ENCODE peak calls at places on chromosome 14, in four cellular contexts. One of them, this sample, is unnamed.

GRCh38 chr14:93115920-93116675 is at the start of gene ITPK1:
- DNase-seq in A549: peak
- DNase-seq in transverse colon: peak
- DNase-seq in stomach: peak
- DNase-seq in this sample: peak

GRCh38 chr14:61768240-61768639 is 6.0 kb downstream of the SNAPC1 start:
- DNase-seq in A549: no peak
- DNase-seq in transverse colon: no peak
- DNase-seq in stomach: no peak
- DNase-seq in this sample: no peak

GRCh38 chr14:21025374-21026151 is 702 bp upstream of the NDRG2 start:
- DNase-seq in A549: no peak
- DNase-seq in transverse colon: peak
- DNase-seq in stomach: peak
- DNase-seq in this sample: peak

GRCh38 chr14:31864937-31865855 is 211.9 kb upstream of the ARHGAP5 start:
- DNase-seq in A549: no peak
- DNase-seq in transverse colon: peak
- DNase-seq in stomach: no peak
- DNase-seq in this sample: no peak

GRCh38 chr14:66965831-66966230 is 223.4 kb upstream of the GARIN2 start:
- DNase-seq in A549: no peak
- DNase-seq in transverse colon: no peak
- DNase-seq in stomach: no peak
- DNase-seq in this sample: no peak

GRCh38 chr14:65261425-65261920 is 151.1 kb upstream of the FUT8 start:
- DNase-seq in A549: no peak
- DNase-seq in transverse colon: no peak
- DNase-seq in stomach: no peak
- DNase-seq in this sample: no peak

GRCh38 chr14:91947196-91948184 is at the start of gene FBLN5:
- DNase-seq in A549: peak
- DNase-seq in transverse colon: peak
- DNase-seq in stomach: peak
- DNase-seq in this sample: peak

GRCh38 chr14:61644834-61645233 is 50.5 kb upstream of the HIF1A start:
- DNase-seq in A549: no peak
- DNase-seq in transverse colon: no peak
- DNase-seq in stomach: no peak
- DNase-seq in this sample: no peak

GRCh38 chr14:35220920-35221319 is 71.3 kb upstream of the PSMA6 start:
- DNase-seq in A549: no peak
- DNase-seq in transverse colon: no peak
- DNase-seq in stomach: no peak
- DNase-seq in this sample: no peak

GRCh38 chr14:90434370-90435020 is 37.7 kb downstream of the CALM1 start:
- DNase-seq in A549: no peak
- DNase-seq in transverse colon: no peak
- DNase-seq in stomach: no peak
- DNase-seq in this sample: no peak

GRCh38 chr14:57492859-57493258 is 798 bp downstream of the CCDC198 start:
- DNase-seq in A549: no peak
- DNase-seq in transverse colon: no peak
- DNase-seq in stomach: no peak
- DNase-seq in this sample: no peak
- H3K27ac ChIP-seq in A549: peak
- H3K27ac ChIP-seq in transverse colon: no peak
- H3K27ac ChIP-seq in stomach: no peak
- H3K27ac ChIP-seq in this sample: no peak

DNA sequence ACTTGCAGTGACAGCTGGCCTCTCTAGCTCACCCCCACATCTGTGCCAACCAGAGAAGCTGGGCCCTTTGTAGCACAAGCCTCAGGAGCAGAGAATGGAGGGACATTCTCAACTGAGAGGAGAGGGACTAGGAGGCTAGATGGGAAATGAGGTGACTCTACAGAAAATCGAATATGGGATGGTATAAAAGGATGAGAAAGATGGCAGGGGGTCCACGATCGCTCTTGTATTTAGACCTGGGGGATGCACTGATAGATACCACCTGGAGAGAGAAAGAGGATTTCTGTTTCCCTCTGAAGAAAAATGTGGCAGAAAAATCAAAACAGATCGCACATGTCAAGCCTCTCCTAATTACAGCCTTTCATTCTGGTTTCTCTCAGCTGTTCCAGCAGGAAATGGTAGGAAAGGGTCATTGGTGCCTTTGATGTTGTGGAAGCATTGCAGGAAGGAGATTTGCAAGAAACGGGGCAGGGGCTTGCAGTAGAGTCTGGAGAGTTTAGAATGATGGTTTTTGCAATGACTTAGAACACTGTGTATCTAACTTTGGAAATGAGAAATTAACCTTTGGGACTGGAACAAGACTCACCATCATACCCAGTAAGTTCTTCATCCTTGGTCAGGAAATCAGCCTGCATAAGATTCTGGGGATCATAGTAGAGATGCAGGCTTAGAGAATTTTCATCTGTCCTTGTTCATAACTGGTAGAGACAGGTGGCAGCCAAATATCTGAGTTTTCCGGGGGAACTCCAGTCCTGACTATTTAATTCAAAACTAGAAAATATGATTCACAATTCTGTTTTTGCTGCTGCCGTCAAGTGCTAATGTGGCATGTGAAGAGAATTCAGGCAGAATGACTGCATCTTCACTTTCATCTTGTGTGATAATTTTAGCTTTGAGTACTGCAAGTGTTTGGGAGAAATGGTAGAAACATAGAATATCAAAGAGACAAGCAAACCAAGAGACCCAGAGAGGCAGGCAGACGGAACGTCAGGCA is 98.8 kb downstream of the DAD1 start:
- DNase-seq in A549: no peak
- DNase-seq in transverse colon: no peak
- DNase-seq in stomach: no peak
- DNase-seq in this sample: no peak
- TF ChIP-seq EP300 in A549: no peak
- TF ChIP-seq EP300 in transverse colon: no peak
- TF ChIP-seq EP300 in stomach: no peak
- TF ChIP-seq EP300 in this sample: no peak

DNA sequence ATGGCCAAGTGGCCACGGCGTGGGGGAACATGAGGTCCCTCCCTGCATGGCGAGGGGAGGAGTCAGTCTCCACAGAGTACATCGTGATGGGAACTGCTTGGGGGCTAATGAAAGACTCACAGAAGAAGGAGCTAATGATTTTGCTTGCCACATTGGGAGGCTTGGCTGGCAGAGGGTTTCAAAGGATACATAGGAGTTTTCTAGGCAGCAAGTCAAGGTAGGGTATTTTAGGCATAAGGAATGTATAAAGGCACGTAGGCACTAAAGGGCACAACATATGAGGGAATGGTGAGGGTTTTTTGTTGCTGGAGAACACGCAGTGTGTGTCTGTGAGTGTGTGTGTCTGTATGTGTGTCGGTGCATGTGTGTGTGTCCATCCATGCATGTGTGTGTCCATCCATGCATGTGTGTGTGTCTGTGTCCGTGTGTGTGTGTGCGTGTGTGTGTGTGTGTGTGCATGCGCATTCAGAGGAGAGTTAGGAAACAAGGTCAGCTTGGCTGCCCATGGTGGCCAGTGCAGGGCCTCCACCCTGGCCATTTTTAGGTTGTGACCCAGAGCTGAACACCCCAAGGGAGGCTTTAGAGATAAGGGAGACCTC is 84.5 kb downstream of the BEGAIN start:
- DNase-seq in A549: no peak
- DNase-seq in transverse colon: no peak
- DNase-seq in stomach: no peak
- DNase-seq in this sample: no peak
- H3K27ac ChIP-seq in A549: no peak
- H3K27ac ChIP-seq in transverse colon: no peak
- H3K27ac ChIP-seq in stomach: no peak
- H3K27ac ChIP-seq in this sample: no peak

GRCh38 chr14:105562713-105563346 is 36.4 kb downstream of the TMEM121 start:
- DNase-seq in A549: no peak
- DNase-seq in transverse colon: no peak
- DNase-seq in stomach: no peak
- DNase-seq in this sample: no peak

GRCh38 chr14:105568859-105569766 is 42.7 kb downstream of the TMEM121 start:
- DNase-seq in A549: no peak
- DNase-seq in transverse colon: no peak
- DNase-seq in stomach: no peak
- DNase-seq in this sample: no peak

GRCh38 chr14:105563347-105563737 is 37.0 kb downstream of the TMEM121 start:
- DNase-seq in A549: no peak
- DNase-seq in transverse colon: no peak
- DNase-seq in stomach: no peak
- DNase-seq in this sample: no peak
- TF ChIP-seq EP300 in A549: no peak
- TF ChIP-seq EP300 in transverse colon: no peak
- TF ChIP-seq EP300 in stomach: no peak
- TF ChIP-seq EP300 in this sample: no peak

DNA sequence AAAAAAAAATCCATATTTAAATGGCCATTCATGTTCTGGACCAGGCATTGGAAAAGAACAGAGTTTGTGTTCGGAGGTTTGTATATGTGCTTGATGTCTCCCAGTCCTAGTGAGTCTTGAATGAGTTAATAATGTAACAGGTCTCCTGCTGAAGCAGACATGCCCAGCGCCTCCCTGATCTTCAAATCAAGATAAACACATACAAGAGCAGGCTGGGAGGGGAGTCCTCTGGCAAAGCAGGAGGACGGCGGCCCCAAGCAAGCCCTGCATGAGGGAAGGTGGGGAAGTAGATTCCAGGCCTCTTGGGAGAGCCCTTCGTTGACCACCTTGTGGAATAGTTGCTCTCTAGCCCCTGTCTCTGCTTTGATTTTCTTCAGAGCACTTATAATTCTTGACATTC is 156.3 kb downstream of the ZFP36L1 start:
- DNase-seq in A549: no peak
- DNase-seq in transverse colon: no peak
- DNase-seq in stomach: no peak
- DNase-seq in this sample: no peak
- H3K27ac ChIP-seq in A549: peak
- H3K27ac ChIP-seq in transverse colon: peak
- H3K27ac ChIP-seq in stomach: peak
- H3K27ac ChIP-seq in this sample: peak

GRCh38 chr14:50974118-50974517 is 29.8 kb upstream of the PYGL start:
- DNase-seq in A549: no peak
- DNase-seq in transverse colon: no peak
- DNase-seq in stomach: no peak
- DNase-seq in this sample: no peak
- TF ChIP-seq EP300 in A549: no peak
- TF ChIP-seq EP300 in transverse colon: no peak
- TF ChIP-seq EP300 in stomach: no peak
- TF ChIP-seq EP300 in this sample: no peak

GRCh38 chr14:57008534-57008933 is 198.3 kb upstream of the OTX2 start:
- DNase-seq in A549: no peak
- DNase-seq in transverse colon: no peak
- DNase-seq in stomach: no peak
- DNase-seq in this sample: no peak
- H3K27ac ChIP-seq in A549: no peak
- H3K27ac ChIP-seq in transverse colon: no peak
- H3K27ac ChIP-seq in stomach: no peak
- H3K27ac ChIP-seq in this sample: no peak

GRCh38 chr14:75990297-75990696 is 4.7 kb downstream of the IFT43 start:
- DNase-seq in A549: no peak
- DNase-seq in transverse colon: no peak
- DNase-seq in stomach: no peak
- DNase-seq in this sample: no peak

GRCh38 chr14:75991753-75992152 is 6.2 kb downstream of the IFT43 start:
- DNase-seq in A549: no peak
- DNase-seq in transverse colon: no peak
- DNase-seq in stomach: no peak
- DNase-seq in this sample: no peak

GRCh38 chr14:75987201-75987970 is 1.8 kb downstream of the IFT43 start:
- DNase-seq in A549: no peak
- DNase-seq in transverse colon: no peak
- DNase-seq in stomach: no peak
- DNase-seq in this sample: no peak

GRCh38 chr14:75986439-75986765 is 839 bp downstream of the IFT43 start:
- DNase-seq in A549: no peak
- DNase-seq in transverse colon: no peak
- DNase-seq in stomach: no peak
- DNase-seq in this sample: no peak

GRCh38 chr14:75989134-75989533 is 3.6 kb downstream of the IFT43 start:
- DNase-seq in A549: no peak
- DNase-seq in transverse colon: peak
- DNase-seq in stomach: no peak
- DNase-seq in this sample: peak
- TF ChIP-seq EP300 in A549: no peak
- TF ChIP-seq EP300 in transverse colon: peak
- TF ChIP-seq EP300 in stomach: peak
- TF ChIP-seq EP300 in this sample: peak

DNA sequence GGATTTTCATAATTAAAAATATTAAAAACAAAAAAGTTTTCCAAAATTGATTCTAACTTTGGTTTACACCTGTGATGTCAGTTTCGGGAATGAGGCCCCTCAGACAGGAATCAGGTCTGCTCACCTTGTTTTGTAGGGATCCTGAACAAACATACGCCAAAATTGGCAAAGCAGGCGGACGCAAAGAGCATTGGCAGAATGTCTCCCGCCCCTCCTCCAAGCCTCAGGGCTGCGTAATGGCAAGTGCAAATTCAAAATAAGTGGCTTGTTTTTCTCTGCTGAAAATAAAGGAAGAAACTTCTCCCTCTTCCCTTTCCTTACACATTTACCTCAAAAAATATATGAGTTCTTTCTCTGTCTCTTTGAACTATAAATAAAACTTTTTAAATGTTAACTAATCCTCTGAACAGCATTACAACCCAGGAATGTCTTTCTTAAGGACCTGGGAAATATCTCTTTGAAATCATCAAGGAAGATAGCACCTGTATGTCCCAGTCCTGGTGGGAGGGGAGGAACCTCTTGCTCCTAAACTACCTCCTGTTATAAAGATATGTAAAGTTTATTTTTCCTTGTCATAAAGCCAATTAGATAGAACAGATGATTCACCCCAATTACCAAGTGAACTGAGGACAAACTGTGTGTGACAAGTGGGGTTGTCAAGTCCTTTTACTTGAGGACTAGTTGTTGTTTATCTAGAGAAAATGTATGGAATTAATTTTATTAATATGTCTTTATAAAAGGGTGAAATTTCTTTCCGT is 16.5 kb downstream of the OR6J1 start:
- DNase-seq in A549: no peak
- DNase-seq in transverse colon: no peak
- DNase-seq in stomach: no peak
- DNase-seq in this sample: no peak
- H3K27ac ChIP-seq in A549: no peak
- H3K27ac ChIP-seq in transverse colon: no peak
- H3K27ac ChIP-seq in stomach: no peak
- H3K27ac ChIP-seq in this sample: no peak

GRCh38 chr14:22520235-22520634 is 68.8 kb downstream of the DAD1 start:
- DNase-seq in A549: no peak
- DNase-seq in transverse colon: no peak
- DNase-seq in stomach: no peak
- DNase-seq in this sample: no peak
- TF ChIP-seq EP300 in A549: no peak
- TF ChIP-seq EP300 in transverse colon: no peak
- TF ChIP-seq EP300 in stomach: no peak
- TF ChIP-seq EP300 in this sample: no peak